ENCODE peak calls at places on chromosomes 2 and 18, in nine cellular contexts. One of them, this sample, is unnamed.
A peak's percentile ranks its signal among the peaks of the same experiment; 100 is the strongest.

GRCh38 chr2:197952540-197953202 is 148.3 kb downstream of the PLCL1 start:
- DNase-seq in activated T-helper 2 cell treated with anti-CD3 and anti-CD28 coated beads, Interferon-gamma antibody, Interleukin-2, Interleukin-4, amounts not matched to agents 10 μg/mL and 5 μg/mL and 100 μg/mL, durations not matched to agents 14 hours and 24 hours and 36 hours: no peak
- DNase-seq in breast epithelium: no peak
- DNase-seq in HFF-Myc: no peak
- DNase-seq in activated effector memory CD4-positive, alpha-beta T cell treated with anti-CD3 and anti-CD28 coated beads, Interleukin-2, amount 50 U/mL, for 16 hours: no peak
- DNase-seq in NCI-H1436: no peak
- DNase-seq in activated CD4-positive, alpha-beta T cell treated with anti-CD3 and anti-CD28 coated beads, Interleukin-2, amount 50 U/mL, for 1 hour: no peak
- DNase-seq in mesenchymal stem cell: no peak
- DNase-seq in T-helper 1 cell: no peak
- DNase-seq in this sample: peak; percentile 86

GRCh38 chr2:219486424-219486959 is 12.2 kb upstream of the GMPPA start:
- DNase-seq in activated T-helper 2 cell treated with anti-CD3 and anti-CD28 coated beads, Interferon-gamma antibody, Interleukin-2, Interleukin-4, amounts not matched to agents 10 μg/mL and 5 μg/mL and 100 μg/mL, durations not matched to agents 14 hours and 24 hours and 36 hours: no peak
- DNase-seq in breast epithelium: no peak
- DNase-seq in HFF-Myc: no peak
- DNase-seq in activated effector memory CD4-positive, alpha-beta T cell treated with anti-CD3 and anti-CD28 coated beads, Interleukin-2, amount 50 U/mL, for 16 hours: no peak
- DNase-seq in NCI-H1436: no peak
- DNase-seq in activated CD4-positive, alpha-beta T cell treated with anti-CD3 and anti-CD28 coated beads, Interleukin-2, amount 50 U/mL, for 1 hour: no peak
- DNase-seq in mesenchymal stem cell: no peak
- DNase-seq in T-helper 1 cell: no peak
- DNase-seq in this sample: no peak

GRCh38 chr2:241859436-241860183 is 916 bp upstream of the PDCD1 start:
- DNase-seq in activated T-helper 2 cell treated with anti-CD3 and anti-CD28 coated beads, Interferon-gamma antibody, Interleukin-2, Interleukin-4, amounts not matched to agents 10 μg/mL and 5 μg/mL and 100 μg/mL, durations not matched to agents 14 hours and 24 hours and 36 hours: peak; percentile 48
- DNase-seq in breast epithelium: no peak
- DNase-seq in HFF-Myc: no peak
- DNase-seq in activated effector memory CD4-positive, alpha-beta T cell treated with anti-CD3 and anti-CD28 coated beads, Interleukin-2, amount 50 U/mL, for 16 hours: peak; percentile 88
- DNase-seq in NCI-H1436: peak; percentile 12
- DNase-seq in activated CD4-positive, alpha-beta T cell treated with anti-CD3 and anti-CD28 coated beads, Interleukin-2, amount 50 U/mL, for 1 hour: peak; percentile 73
- DNase-seq in mesenchymal stem cell: no peak
- DNase-seq in T-helper 1 cell: no peak
- DNase-seq in this sample: peak; percentile 67

GRCh38 chr2:86396304-86396785 is 44.8 kb upstream of the KDM3A start:
- DNase-seq in activated T-helper 2 cell treated with anti-CD3 and anti-CD28 coated beads, Interferon-gamma antibody, Interleukin-2, Interleukin-4, amounts not matched to agents 10 μg/mL and 5 μg/mL and 100 μg/mL, durations not matched to agents 14 hours and 24 hours and 36 hours: no peak
- DNase-seq in breast epithelium: no peak
- DNase-seq in HFF-Myc: no peak
- DNase-seq in activated effector memory CD4-positive, alpha-beta T cell treated with anti-CD3 and anti-CD28 coated beads, Interleukin-2, amount 50 U/mL, for 16 hours: no peak
- DNase-seq in NCI-H1436: peak; percentile 0
- DNase-seq in activated CD4-positive, alpha-beta T cell treated with anti-CD3 and anti-CD28 coated beads, Interleukin-2, amount 50 U/mL, for 1 hour: no peak
- DNase-seq in mesenchymal stem cell: no peak
- DNase-seq in T-helper 1 cell: no peak
- DNase-seq in this sample: peak; percentile 63

GRCh38 chr2:163664610-163665009 is 71.2 kb downstream of the FIGN start:
- DNase-seq in activated T-helper 2 cell treated with anti-CD3 and anti-CD28 coated beads, Interferon-gamma antibody, Interleukin-2, Interleukin-4, amounts not matched to agents 10 μg/mL and 5 μg/mL and 100 μg/mL, durations not matched to agents 14 hours and 24 hours and 36 hours: no peak
- DNase-seq in breast epithelium: no peak
- DNase-seq in HFF-Myc: peak; percentile 43
- DNase-seq in activated effector memory CD4-positive, alpha-beta T cell treated with anti-CD3 and anti-CD28 coated beads, Interleukin-2, amount 50 U/mL, for 16 hours: no peak
- DNase-seq in NCI-H1436: no peak
- DNase-seq in activated CD4-positive, alpha-beta T cell treated with anti-CD3 and anti-CD28 coated beads, Interleukin-2, amount 50 U/mL, for 1 hour: no peak
- DNase-seq in mesenchymal stem cell: peak; percentile 94
- DNase-seq in T-helper 1 cell: no peak
- DNase-seq in this sample: peak; percentile 96

GRCh38 chr2:177190941-177191340 is 21.7 kb upstream of the HNRNPA3 start:
- DNase-seq in activated T-helper 2 cell treated with anti-CD3 and anti-CD28 coated beads, Interferon-gamma antibody, Interleukin-2, Interleukin-4, amounts not matched to agents 10 μg/mL and 5 μg/mL and 100 μg/mL, durations not matched to agents 14 hours and 24 hours and 36 hours: no peak
- DNase-seq in breast epithelium: no peak
- DNase-seq in HFF-Myc: no peak
- DNase-seq in activated effector memory CD4-positive, alpha-beta T cell treated with anti-CD3 and anti-CD28 coated beads, Interleukin-2, amount 50 U/mL, for 16 hours: no peak
- DNase-seq in NCI-H1436: no peak
- DNase-seq in activated CD4-positive, alpha-beta T cell treated with anti-CD3 and anti-CD28 coated beads, Interleukin-2, amount 50 U/mL, for 1 hour: no peak
- DNase-seq in mesenchymal stem cell: no peak
- DNase-seq in T-helper 1 cell: no peak
- DNase-seq in this sample: no peak

GRCh38 chr18:3454365-3455089 is 4.6 kb downstream of the TGIF1 start:
- DNase-seq in activated T-helper 2 cell treated with anti-CD3 and anti-CD28 coated beads, Interferon-gamma antibody, Interleukin-2, Interleukin-4, amounts not matched to agents 10 μg/mL and 5 μg/mL and 100 μg/mL, durations not matched to agents 14 hours and 24 hours and 36 hours: no peak
- DNase-seq in breast epithelium: no peak
- DNase-seq in HFF-Myc: no peak
- DNase-seq in activated effector memory CD4-positive, alpha-beta T cell treated with anti-CD3 and anti-CD28 coated beads, Interleukin-2, amount 50 U/mL, for 16 hours: peak; percentile 70
- DNase-seq in NCI-H1436: no peak
- DNase-seq in activated CD4-positive, alpha-beta T cell treated with anti-CD3 and anti-CD28 coated beads, Interleukin-2, amount 50 U/mL, for 1 hour: peak; percentile 27
- DNase-seq in mesenchymal stem cell: peak; percentile 79
- DNase-seq in T-helper 1 cell: peak; percentile 33
- DNase-seq in this sample: peak; percentile 65

GRCh38 chr2:230472619-230473018 is 56.6 kb downstream of the SP100 start:
- DNase-seq in activated T-helper 2 cell treated with anti-CD3 and anti-CD28 coated beads, Interferon-gamma antibody, Interleukin-2, Interleukin-4, amounts not matched to agents 10 μg/mL and 5 μg/mL and 100 μg/mL, durations not matched to agents 14 hours and 24 hours and 36 hours: no peak
- DNase-seq in breast epithelium: no peak
- DNase-seq in HFF-Myc: no peak
- DNase-seq in activated effector memory CD4-positive, alpha-beta T cell treated with anti-CD3 and anti-CD28 coated beads, Interleukin-2, amount 50 U/mL, for 16 hours: peak; percentile 68
- DNase-seq in NCI-H1436: no peak
- DNase-seq in activated CD4-positive, alpha-beta T cell treated with anti-CD3 and anti-CD28 coated beads, Interleukin-2, amount 50 U/mL, for 1 hour: no peak
- DNase-seq in mesenchymal stem cell: peak; percentile 29
- DNase-seq in T-helper 1 cell: no peak
- DNase-seq in this sample: peak; percentile 95

GRCh38 chr2:26424211-26424610 is 22.5 kb downstream of the DRC1 start:
- DNase-seq in activated T-helper 2 cell treated with anti-CD3 and anti-CD28 coated beads, Interferon-gamma antibody, Interleukin-2, Interleukin-4, amounts not matched to agents 10 μg/mL and 5 μg/mL and 100 μg/mL, durations not matched to agents 14 hours and 24 hours and 36 hours: no peak
- DNase-seq in breast epithelium: no peak
- DNase-seq in HFF-Myc: no peak
- DNase-seq in activated effector memory CD4-positive, alpha-beta T cell treated with anti-CD3 and anti-CD28 coated beads, Interleukin-2, amount 50 U/mL, for 16 hours: no peak
- DNase-seq in NCI-H1436: no peak
- DNase-seq in activated CD4-positive, alpha-beta T cell treated with anti-CD3 and anti-CD28 coated beads, Interleukin-2, amount 50 U/mL, for 1 hour: no peak
- DNase-seq in mesenchymal stem cell: no peak
- DNase-seq in T-helper 1 cell: no peak
- DNase-seq in this sample: no peak

GRCh38 chr2:15163316-15163715 is 397.8 kb downstream of the NBAS start:
- DNase-seq in activated T-helper 2 cell treated with anti-CD3 and anti-CD28 coated beads, Interferon-gamma antibody, Interleukin-2, Interleukin-4, amounts not matched to agents 10 μg/mL and 5 μg/mL and 100 μg/mL, durations not matched to agents 14 hours and 24 hours and 36 hours: no peak
- DNase-seq in breast epithelium: no peak
- DNase-seq in HFF-Myc: no peak
- DNase-seq in activated effector memory CD4-positive, alpha-beta T cell treated with anti-CD3 and anti-CD28 coated beads, Interleukin-2, amount 50 U/mL, for 16 hours: no peak
- DNase-seq in NCI-H1436: no peak
- DNase-seq in activated CD4-positive, alpha-beta T cell treated with anti-CD3 and anti-CD28 coated beads, Interleukin-2, amount 50 U/mL, for 1 hour: no peak
- DNase-seq in mesenchymal stem cell: no peak
- DNase-seq in T-helper 1 cell: no peak
- DNase-seq in this sample: no peak

GRCh38 chr2:219171231-219171651 is 1.4 kb upstream of the SLC23A3 start:
- DNase-seq in activated T-helper 2 cell treated with anti-CD3 and anti-CD28 coated beads, Interferon-gamma antibody, Interleukin-2, Interleukin-4, amounts not matched to agents 10 μg/mL and 5 μg/mL and 100 μg/mL, durations not matched to agents 14 hours and 24 hours and 36 hours: no peak
- DNase-seq in breast epithelium: no peak
- DNase-seq in HFF-Myc: peak; percentile 59
- DNase-seq in activated effector memory CD4-positive, alpha-beta T cell treated with anti-CD3 and anti-CD28 coated beads, Interleukin-2, amount 50 U/mL, for 16 hours: no peak
- DNase-seq in NCI-H1436: peak; percentile 22
- DNase-seq in activated CD4-positive, alpha-beta T cell treated with anti-CD3 and anti-CD28 coated beads, Interleukin-2, amount 50 U/mL, for 1 hour: peak; percentile 8
- DNase-seq in mesenchymal stem cell: peak; percentile 86
- DNase-seq in T-helper 1 cell: peak; percentile 21
- DNase-seq in this sample: peak; percentile 95

GRCh38 chr2:95043300-95043786 is 17.8 kb downstream of the MAL start:
- DNase-seq in activated T-helper 2 cell treated with anti-CD3 and anti-CD28 coated beads, Interferon-gamma antibody, Interleukin-2, Interleukin-4, amounts not matched to agents 10 μg/mL and 5 μg/mL and 100 μg/mL, durations not matched to agents 14 hours and 24 hours and 36 hours: no peak
- DNase-seq in breast epithelium: peak; percentile 70
- DNase-seq in HFF-Myc: peak; percentile 21
- DNase-seq in activated effector memory CD4-positive, alpha-beta T cell treated with anti-CD3 and anti-CD28 coated beads, Interleukin-2, amount 50 U/mL, for 16 hours: no peak
- DNase-seq in NCI-H1436: no peak
- DNase-seq in activated CD4-positive, alpha-beta T cell treated with anti-CD3 and anti-CD28 coated beads, Interleukin-2, amount 50 U/mL, for 1 hour: no peak
- DNase-seq in mesenchymal stem cell: no peak
- DNase-seq in T-helper 1 cell: no peak
- DNase-seq in this sample: peak; percentile 5

GRCh38 chr18:35876243-35876642 is 96.2 kb upstream of the RMP24 start:
- DNase-seq in activated T-helper 2 cell treated with anti-CD3 and anti-CD28 coated beads, Interferon-gamma antibody, Interleukin-2, Interleukin-4, amounts not matched to agents 10 μg/mL and 5 μg/mL and 100 μg/mL, durations not matched to agents 14 hours and 24 hours and 36 hours: no peak
- DNase-seq in breast epithelium: no peak
- DNase-seq in HFF-Myc: no peak
- DNase-seq in activated effector memory CD4-positive, alpha-beta T cell treated with anti-CD3 and anti-CD28 coated beads, Interleukin-2, amount 50 U/mL, for 16 hours: no peak
- DNase-seq in NCI-H1436: no peak
- DNase-seq in activated CD4-positive, alpha-beta T cell treated with anti-CD3 and anti-CD28 coated beads, Interleukin-2, amount 50 U/mL, for 1 hour: no peak
- DNase-seq in mesenchymal stem cell: no peak
- DNase-seq in T-helper 1 cell: no peak
- DNase-seq in this sample: no peak